ENCODE peak calls at places on chromosomes 12 and 14, in four cellular contexts. R is left lung; T is CD4-positive, alpha-beta T cell; H is uterus. K is an unnamed sample.

GRCh38 chr14:81122326-81122725 is 98.4 kb downstream of the GTF2A1 start:
- DNase-seq in R (no peak), T (no peak), H (no peak), K (no peak)

GRCh38 chr14:91117960-91118359 is 4.1 kb downstream of the DGLUCY start:
- DNase-seq in R (no peak), T (no peak), H (no peak), K (no peak)

GRCh38 chr12:113475451-113476085 is 3.9 kb upstream of the LHX5 start:
- DNase-seq in R (no peak), T (no peak), H (no peak), K (no peak)

GRCh38 chr12:99110212-99110611 is 465.1 kb downstream of the APAF1 start:
- DNase-seq in R (no peak), T (no peak), H (no peak), K (no peak)

GRCh38 chr14:88281447-88281846 is 41.6 kb downstream of the KCNK10 start:
- DNase-seq in R (no peak), T (no peak), H (no peak), K (no peak)

GRCh38 chr12:118103601-118104382 is at the start of gene VSIG10:
- DNase-seq in R (peak), T (peak), H (peak), K (peak)

GRCh38 chr14:92759300-92759678 is 10.9 kb upstream of the LGMN start:
- DNase-seq in R (no peak), T (no peak), H (no peak), K (no peak)

GRCh38 chr14:104582005-104582404 is 2.4 kb downstream of the C14orf180 start:
- DNase-seq in R (no peak), T (no peak), H (peak), K (no peak)

GRCh38 chr12:56687225-56688128 is 607 bp downstream of the PTGES3 start:
- DNase-seq in R (peak), T (peak), H (peak), K (peak)

GRCh38 chr14:61476737-61477410 is 155.5 kb downstream of the PRKCH start:
- DNase-seq in R (no peak), T (peak), H (peak), K (no peak)

GRCh38 chr12:5452569-5452968 is 20.7 kb downstream of the NTF3 start:
- DNase-seq in R (no peak), T (no peak), H (no peak), K (no peak)

GRCh38 chr12:7933255-7933726 is 2.7 kb downstream of the SLC2A3 start:
- DNase-seq in R (peak), T (peak), H (peak), K (peak)

GRCh38 chr12:30719060-30719459 is 23.4 kb upstream of the IPO8 start:
- DNase-seq in R (no peak), T (no peak), H (no peak), K (no peak)

GRCh38 chr12:95836185-95836609 is 22.6 kb upstream of the SNRPF start:
- DNase-seq in R (no peak), T (no peak), H (no peak), K (no peak)

GRCh38 chr12:24948816-24949722 is at the start of gene BCAT1:
- DNase-seq in R (peak), T (peak), H (peak), K (peak)

GRCh38 chr12:92582888-92583287 is 119.9 kb upstream of the PLEKHG7 start:
- DNase-seq in R (no peak), T (no peak), H (no peak), K (no peak)

GRCh38 chr14:22819191-22819988 is 4.2 kb upstream of the SLC7A7 start:
- DNase-seq in R (peak), T (no peak), H (no peak), K (no peak)

GRCh38 chr14:99745307-99745951 is 47.8 kb upstream of the EML1 start:
- DNase-seq in R (no peak), T (no peak), H (no peak), K (no peak)

GRCh38 chr14:45651906-45652305 is 398.9 kb upstream of the MIS18BP1 start:
- DNase-seq in R (no peak), T (no peak), H (no peak), K (no peak)

GRCh38 chr14:91883770-91884169 is 16.4 kb upstream of the TC2N start:
- DNase-seq in R (no peak), T (no peak), H (peak), K (no peak)

GRCh38 chr12:30824311-30824710 is 69.6 kb upstream of the CAPRIN2 start:
- DNase-seq in R (no peak), T (no peak), H (no peak), K (no peak)

GRCh38 chr12:100170313-100170858 is 27.7 kb upstream of the BLTP3B start:
- DNase-seq in R (no peak), T (no peak), H (no peak), K (no peak)

GRCh38 chr12:9334026-9334692 is 126.0 kb upstream of the PZP start:
- DNase-seq in R (no peak), T (no peak), H (no peak), K (no peak)

GRCh38 chr12:68231707-68232106 is 6.1 kb upstream of the IL26 start:
- DNase-seq in R (no peak), T (no peak), H (no peak), K (no peak)

GRCh38 chr14:99268776-99269510 is 3.1 kb downstream of the BCL11B start:
- DNase-seq in R (no peak), T (no peak), H (no peak), K (no peak)

GRCh38 chr12:121578230-121579189 is 2.3 kb downstream of the KDM2B start:
- DNase-seq in R (no peak), T (peak), H (peak), K (no peak)

GRCh38 chr14:61780125-61780524 is 17.9 kb downstream of the SNAPC1 start:
- DNase-seq in R (no peak), T (no peak), H (no peak), K (no peak)

GRCh38 chr12:102406033-102406584 is 74.3 kb downstream of the IGF1 start:
- DNase-seq in R (no peak), T (no peak), H (no peak), K (no peak)

GRCh38 chr12:102964872-102965271 is 7.4 kb downstream of the ASCL1 start:
- DNase-seq in R (no peak), T (peak), H (no peak), K (no peak)

GRCh38 chr12:85947286-85947685 is 73.2 kb downstream of the NTS start:
- DNase-seq in R (no peak), T (no peak), H (no peak), K (no peak)

GRCh38 chr14:37591941-37592287 is 3.1 kb downstream of the FOXA1 start:
- DNase-seq in R (no peak), T (no peak), H (no peak), K (no peak)

GRCh38 chr14:54301349-54301748 is 95.5 kb upstream of the CDKN3 start:
- DNase-seq in R (no peak), T (no peak), H (no peak), K (no peak)
- TF ChIP-seq CTCF in R (no peak), T (no peak), H (no peak), K (no peak)

DNA sequence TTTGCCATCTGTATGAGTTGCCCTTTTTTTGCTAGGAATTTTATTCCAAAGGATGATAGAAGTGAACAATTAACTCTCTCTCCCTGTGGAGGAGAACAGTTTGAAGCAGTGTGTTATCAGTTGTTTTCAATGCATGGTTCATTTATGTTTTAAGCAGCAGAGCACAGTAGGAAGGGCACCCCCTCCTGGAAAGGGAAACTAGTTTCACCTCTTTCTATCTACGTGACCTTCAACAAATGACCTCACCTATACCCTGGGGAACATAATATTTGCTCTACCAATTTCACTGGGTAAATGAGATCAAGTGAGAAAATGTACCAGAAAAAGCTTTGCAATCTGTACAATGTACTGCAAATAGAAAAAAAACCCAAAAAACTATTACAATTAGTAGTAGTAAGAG is 5.4 kb upstream of the DCP1B start:
- DNase-seq in R (no peak), T (no peak), H (no peak), K (no peak)
- TF ChIP-seq CTCF in R (no peak), T (no peak), H (no peak), K (no peak)

DNA sequence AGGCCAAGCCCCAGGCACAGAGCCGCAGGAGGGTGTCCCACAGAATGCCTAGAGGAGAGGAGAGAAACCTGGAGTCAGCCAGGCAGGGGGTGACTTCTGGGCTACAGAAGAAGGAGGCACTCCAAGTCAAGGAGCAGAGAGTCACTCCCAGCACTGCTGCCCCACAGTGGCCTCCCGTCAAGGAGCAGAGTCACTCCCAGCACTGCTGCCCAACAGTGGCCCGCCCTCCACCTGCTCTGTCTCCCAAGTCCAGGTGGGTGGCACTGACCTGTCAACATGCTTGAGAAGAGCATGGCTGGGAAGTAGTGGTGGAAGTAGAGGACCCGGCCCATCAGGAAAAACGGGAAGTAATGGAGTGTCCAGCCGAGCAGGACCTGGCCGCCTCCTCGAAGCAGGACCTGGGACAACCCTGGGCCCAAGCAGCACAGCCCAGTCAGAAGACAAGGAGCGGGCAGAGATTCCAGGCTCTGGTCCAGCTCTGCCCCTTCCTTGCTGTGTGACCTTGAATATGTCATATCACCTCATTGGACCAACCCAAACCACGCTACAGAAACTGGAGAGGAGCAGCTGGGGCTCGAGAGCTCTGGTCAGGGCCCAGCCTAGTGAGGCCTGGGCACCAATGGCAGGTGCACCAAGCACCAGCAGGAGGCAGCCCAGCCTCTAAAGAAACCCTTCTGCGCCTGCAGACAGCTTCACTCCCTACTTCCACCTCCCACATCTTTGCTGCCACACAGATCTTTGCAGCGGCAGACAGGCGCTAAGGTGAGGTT is 7.6 kb upstream of the NGB start:
- DNase-seq in R (no peak), T (no peak), H (no peak), K (no peak)
- TF ChIP-seq CTCF in R (no peak), T (no peak), H (no peak), K (no peak)

GRCh38 chr14:75982724-75983358 is 1.0 kb upstream of the TGFB3 start:
- DNase-seq in R (peak), T (no peak), H (peak), K (no peak)
- TF ChIP-seq CTCF in R (no peak), T (no peak), H (no peak), K (no peak)

K was measured in mesothelial cell of epicardium.